ENCODE peak calls at places on chromosomes 4 and X, in ten cellular contexts. U is IMR-90; T is CD8-positive, alpha-beta memory T cell; C is sigmoid colon; V is A549; F is mucosa of descending colon; A is effector memory CD4-positive, alpha-beta T cell; H is upper lobe of left lung; W is tibial artery; O is HCT116. X is an unnamed sample. For H3K9me3, the result is how much of the 10 kb centered on the place peaks cover.

GRCh38 chr4:105453550-105454201 is 20.2 kb downstream of the PPA2 start:
- DNase-seq in U (no peak), T (no peak), C (no peak), V (no peak), F (no peak), A (no peak), H (no peak), W (no peak), O (no peak), X (no peak)

GRCh38 chr4:158450741-158451140 is 70.9 kb upstream of the RXFP1 start:
- DNase-seq in U (no peak), T (no peak), C (no peak), V (no peak), F (no peak), A (no peak), H (no peak), W (no peak), O (no peak), X (no peak)

GRCh38 chr4:28518781-28519180 is 1658.1 kb downstream of the STIM2 start:
- DNase-seq in U (peak), T (no peak), C (no peak), V (no peak), F (no peak), A (no peak), H (no peak), W (no peak), O (no peak), X (no peak)

GRCh38 chr4:95155759-95156451 is 392.9 kb downstream of the UNC5C start:
- DNase-seq in U (peak), T (peak), C (no peak), V (peak), F (no peak), A (no peak), H (no peak), W (no peak), O (peak), X (no peak)

GRCh38 chr4:69823481-69824186 is 36.3 kb downstream of the SULT1E1 start:
- DNase-seq in U (peak), T (peak), C (no peak), V (peak), F (peak), A (no peak), H (no peak), W (no peak), O (peak), X (peak)

GRCh38 chrX:31580726-31581125 is 508.9 kb upstream of the FTHL17 start:
- DNase-seq in U (peak), T (no peak), C (no peak), V (no peak), F (no peak), A (no peak), H (no peak), W (no peak), O (no peak), X (no peak)

GRCh38 chrX:153903991-153904957 is at the start of gene AVPR2:
- DNase-seq in U (no peak), T (no peak), C (no peak), V (no peak), F (peak), A (no peak), H (peak), W (no peak), O (no peak), X (no peak)

GRCh38 chrX:46588263-46588662 is 14.7 kb downstream of the CHST7 start:
- DNase-seq in U (peak), T (no peak), C (peak), V (peak), F (no peak), A (no peak), H (no peak), W (peak), O (no peak), X (no peak)

GRCh38 chr4:113971706-113972360 is 7.6 kb downstream of the ARSJ start:
- DNase-seq in U (peak), T (no peak), C (no peak), V (peak), F (no peak), A (no peak), H (no peak), W (no peak), O (no peak), X (no peak)

GRCh38 chr4:185128272-185129119 is 14.6 kb upstream of the SLC25A4 start:
- DNase-seq in U (no peak), T (peak), C (no peak), V (peak), F (no peak), A (no peak), H (peak), W (no peak), O (no peak), X (no peak)

GRCh38 chr4:2259036-2259540 is 2.8 kb downstream of the MXD4 start:
- DNase-seq in U (no peak), T (no peak), C (peak), V (no peak), F (peak), A (no peak), H (peak), W (peak), O (no peak), X (no peak)

GRCh38 chrX:136475236-136475635 is 12.5 kb upstream of the BRS3 start:
- DNase-seq in U (no peak), T (no peak), C (no peak), V (no peak), F (no peak), A (no peak), H (no peak), W (no peak), O (no peak), X (no peak)

GRCh38 chrX:29281078-29281742 is 694.0 kb downstream of the IL1RAPL1 start:
- DNase-seq in U (no peak), T (no peak), C (no peak), V (no peak), F (no peak), A (no peak), H (no peak), W (no peak), O (no peak), X (no peak)

GRCh38 chrX:68534696-68535095 is 35.8 kb downstream of the YIPF6 start:
- DNase-seq in U (peak), T (no peak), C (no peak), V (no peak), F (no peak), A (no peak), H (no peak), W (no peak), O (no peak), X (no peak)

GRCh38 chr4:102792361-102792936 is 31.7 kb upstream of the MANBA start:
- DNase-seq in U (no peak), T (no peak), C (no peak), V (no peak), F (no peak), A (no peak), H (no peak), W (no peak), O (no peak), X (no peak)

GRCh38 chr4:94036964-94037363 is 170.7 kb upstream of the SMARCAD1 start:
- DNase-seq in U (no peak), T (no peak), C (no peak), V (no peak), F (no peak), A (no peak), H (no peak), W (no peak), O (no peak), X (no peak)

GRCh38 chr4:31370866-31371465 is 650.8 kb downstream of the PCDH7 start:
- DNase-seq in U (peak), T (no peak), C (no peak), V (peak), F (no peak), A (no peak), H (no peak), W (no peak), O (peak), X (no peak)

GRCh38 chrX:23616361-23616760 is 50.9 kb upstream of the PRDX4 start:
- DNase-seq in U (peak), T (no peak), C (no peak), V (peak), F (no peak), A (no peak), H (no peak), W (no peak), O (no peak), X (no peak)

GRCh38 chr4:159012381-159012780 is 90.5 kb upstream of the RAPGEF2 start:
- DNase-seq in U (peak), T (no peak), C (no peak), V (peak), F (no peak), A (no peak), H (no peak), W (no peak), O (no peak), X (no peak)

GRCh38 chr4:1045193-1045594 is 33.8 kb downstream of the FGFRL1 start:
- DNase-seq in U (no peak), T (no peak), C (peak), V (no peak), F (peak), A (no peak), H (peak), W (peak), O (no peak), X (peak)

GRCh38 chrX:131565909-131566308 is 22.0 kb downstream of the OR13H1 start:
- DNase-seq in U (no peak), T (no peak), C (no peak), V (peak), F (no peak), A (no peak), H (no peak), W (no peak), O (no peak), X (no peak)

GRCh38 chrX:67555578-67556203 is 11.9 kb downstream of the AR start:
- DNase-seq in U (peak), T (no peak), C (no peak), V (peak), F (no peak), A (no peak), H (no peak), W (peak), O (no peak), X (no peak)

DNA sequence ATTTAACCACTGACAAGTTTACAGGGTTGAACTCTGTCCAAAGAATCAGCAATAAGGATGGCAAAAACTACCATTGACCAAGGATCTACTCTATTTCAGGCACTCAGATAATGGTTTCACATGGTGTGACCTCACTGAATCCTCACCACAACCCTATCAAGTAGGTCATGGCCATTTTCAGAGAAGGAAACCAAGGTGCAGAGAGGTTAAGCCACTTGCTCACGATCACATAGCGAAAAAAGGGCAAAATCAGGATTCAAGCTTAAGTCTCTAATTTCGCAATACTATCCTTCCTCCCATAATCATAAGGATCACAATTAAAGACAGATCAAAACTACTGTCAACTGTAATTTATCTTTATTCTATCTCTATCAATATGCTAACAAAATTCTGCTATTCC is 191.0 kb upstream of the AFF2 start:
- DNase-seq in U (no peak), T (no peak), C (no peak), V (no peak), F (no peak), A (no peak), H (no peak), W (no peak), O (no peak), X (no peak)
- H3K9me3 ChIP-seq in U (under half), T (under half), C (under half), V (under half), F (under half), A (under half), H (under half), W (under half), O (under half), X (under half)

GRCh38 chrX:1152090-1152489 is 60.4 kb downstream of the CRLF2 start:
- DNase-seq in U (no peak), T (no peak), C (no peak), V (no peak), F (no peak), A (no peak), H (no peak), W (peak), O (no peak), X (no peak)

GRCh38 chrX:1150569-1151347 is 61.7 kb downstream of the CRLF2 start:
- DNase-seq in U (no peak), T (no peak), C (no peak), V (no peak), F (no peak), A (no peak), H (no peak), W (peak), O (no peak), X (no peak)

GRCh38 chrX:1144293-1144692 is 68.2 kb downstream of the CRLF2 start:
- DNase-seq in U (no peak), T (no peak), C (no peak), V (no peak), F (no peak), A (no peak), H (no peak), W (no peak), O (no peak), X (no peak)

GRCh38 chrX:1151378-1152077 is 60.9 kb downstream of the CRLF2 start:
- DNase-seq in U (no peak), T (no peak), C (no peak), V (no peak), F (no peak), A (no peak), H (no peak), W (no peak), O (no peak), X (peak)

GRCh38 chrX:1147641-1148515 is 64.6 kb downstream of the CRLF2 start:
- DNase-seq in U (no peak), T (no peak), C (peak), V (no peak), F (no peak), A (no peak), H (no peak), W (peak), O (no peak), X (no peak)
- H3K9me3 ChIP-seq in U (under half), T (under half), C (under half), V (under half), F (under half), A (under half), H (under half), W (under half), O (under half), X (under half)

DNA sequence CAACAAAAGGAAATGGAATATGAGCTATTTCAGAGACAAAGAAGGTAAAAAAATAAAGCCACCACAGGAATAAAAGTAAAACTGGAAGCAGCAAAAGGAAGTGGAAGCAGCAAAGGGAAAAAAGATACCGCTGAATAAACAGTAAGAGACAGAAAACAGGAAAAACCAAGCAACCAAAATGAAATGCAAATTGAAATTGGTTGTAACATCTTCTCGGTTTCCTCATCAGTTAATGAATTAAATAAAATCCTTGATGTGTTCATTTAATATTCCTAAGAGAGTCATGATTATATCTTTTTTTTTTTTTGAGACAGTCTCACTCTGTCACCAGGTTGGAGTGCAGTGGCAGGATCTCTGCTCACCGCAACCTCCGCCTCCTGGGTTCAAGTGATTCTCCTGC is 132.8 kb downstream of the DLG3 start:
- DNase-seq in U (no peak), T (no peak), C (no peak), V (no peak), F (no peak), A (no peak), H (no peak), W (no peak), O (no peak), X (no peak)
- H3K9me3 ChIP-seq in U (under half), T (under half), C (under half), V (under half), F (under half), A (under half), H (under half), W (under half), O (under half), X (under half)

GRCh38 chr4:173635395-173635794 is 105.4 kb upstream of the HAND2 start:
- DNase-seq in U (no peak), T (no peak), C (no peak), V (no peak), F (no peak), A (no peak), H (no peak), W (no peak), O (no peak), X (no peak)
- H3K9me3 ChIP-seq in U (under half), T (under half), C (under half), V (under half), F (under half), A (under half), H (under half), W (under half), O (under half), X (under half)

GRCh38 chrX:145953628-145954027 is 136.0 kb downstream of the SLITRK2 start:
- DNase-seq in U (no peak), T (no peak), C (no peak), V (no peak), F (no peak), A (no peak), H (no peak), W (no peak), O (no peak), X (no peak)
- H3K9me3 ChIP-seq in U (under half), T (under half), C (under half), V (under half), F (under half), A (under half), H (under half), W (under half), O (under half), X (under half)

GRCh38 chr4:71221510-71222466 is 117.0 kb upstream of the SLC4A4 start:
- DNase-seq in U (no peak), T (no peak), C (no peak), V (no peak), F (no peak), A (no peak), H (no peak), W (no peak), O (no peak), X (no peak)

GRCh38 chr4:71216316-71216959 is 122.4 kb upstream of the SLC4A4 start:
- DNase-seq in U (no peak), T (no peak), C (no peak), V (no peak), F (no peak), A (no peak), H (no peak), W (no peak), O (no peak), X (no peak)

GRCh38 chr4:71214578-71214977 is 124.2 kb upstream of the SLC4A4 start:
- DNase-seq in U (no peak), T (no peak), C (no peak), V (no peak), F (no peak), A (no peak), H (no peak), W (no peak), O (no peak), X (no peak)

GRCh38 chr4:71222661-71223060 is 116.2 kb upstream of the SLC4A4 start:
- DNase-seq in U (no peak), T (no peak), C (no peak), V (no peak), F (no peak), A (no peak), H (no peak), W (no peak), O (no peak), X (no peak)

GRCh38 chr4:71217688-71218087 is 121.1 kb upstream of the SLC4A4 start:
- DNase-seq in U (no peak), T (no peak), C (no peak), V (no peak), F (no peak), A (no peak), H (no peak), W (no peak), O (no peak), X (no peak)
- H3K9me3 ChIP-seq in U (under half), T (under half), C (under half), V (under half), F (under half), A (under half), H (under half), W (under half), O (under half), X (under half)

DNA sequence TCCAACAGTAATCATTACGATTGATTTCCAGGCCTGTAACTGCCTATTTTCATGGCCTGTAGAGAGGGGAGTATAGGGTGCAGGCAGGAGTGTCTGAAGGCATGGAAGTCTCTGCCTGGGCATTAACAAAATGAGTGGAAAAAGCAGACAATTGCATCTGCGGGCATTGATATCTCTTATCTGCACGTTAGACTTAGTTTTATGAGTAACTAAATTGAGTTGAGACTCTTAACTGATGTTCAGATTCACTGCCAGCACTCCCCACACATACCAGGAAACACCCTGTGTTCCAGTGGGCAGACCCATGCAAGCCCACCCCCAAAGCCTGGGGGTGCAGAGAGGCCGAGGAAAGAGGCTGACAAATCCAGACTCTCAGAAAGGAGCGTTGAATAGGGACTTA is 33.3 kb downstream of the F11 start:
- DNase-seq in U (no peak), T (no peak), C (no peak), V (no peak), F (no peak), A (no peak), H (no peak), W (no peak), O (no peak), X (no peak)
- H3K9me3 ChIP-seq in U (under half), T (under half), C (under half), V (under half), F (under half), A (under half), H (under half), W (under half), O (under half), X (under half)

DNA sequence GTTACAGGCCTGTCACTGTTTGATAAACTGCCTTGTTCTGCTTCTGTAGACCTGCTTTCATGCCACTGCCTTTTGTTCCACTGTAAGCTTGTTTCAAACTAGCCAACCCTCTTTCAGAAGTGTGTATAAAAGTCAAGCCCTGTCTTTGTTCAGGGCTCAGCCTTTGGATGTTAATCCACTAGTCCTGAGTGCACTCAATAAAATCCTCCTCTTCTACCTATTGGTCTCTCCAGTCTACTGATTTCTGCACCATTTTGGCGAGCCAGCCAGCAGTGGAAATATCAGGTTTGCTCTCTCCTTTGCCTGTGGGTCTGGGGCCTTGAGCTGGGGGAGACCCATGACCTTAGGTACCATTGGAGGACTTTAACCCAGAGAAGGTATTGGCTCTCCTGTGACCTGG is 901.6 kb upstream of the NDST4 start:
- DNase-seq in U (no peak), T (no peak), C (no peak), V (peak), F (no peak), A (no peak), H (no peak), W (no peak), O (no peak), X (no peak)
- H3K9me3 ChIP-seq in U (under half), T (under half), C (under half), V (under half), F (half or more), A (under half), H (under half), W (under half), O (under half), X (under half)

X was measured in Peyer's patch.